ENCODE peak calls at places on chromosomes 1 and 21, in five cellular contexts. O is IMR-90, G is mesenchymal stem cell, I is mesendoderm, C is neuronal stem cell. Z is an unnamed sample. For H3K79me1, the result is how much of the 10 kb centered on the place peaks cover.

GRCh38 chr1:183419399-183419798 is 1.2 kb upstream of the NMNAT2 start:
- DNase-seq in O (no peak), G (no peak), I (no peak), C (no peak), Z (no peak)

GRCh38 chr1:182595641-182596240 is 6.7 kb upstream of the RNASEL start:
- DNase-seq in O (peak), G (peak), I (peak), C (no peak), Z (peak)

GRCh38 chr1:116911166-116911553 is 1.4 kb downstream of the PTGFRN start:
- DNase-seq in O (no peak), G (peak), I (no peak), C (no peak), Z (no peak)

GRCh38 chr1:6141601-6142000 is 38.5 kb downstream of the CHD5 start:
- DNase-seq in O (no peak), G (peak), I (peak), C (no peak), Z (peak)

GRCh38 chr1:9891207-9891606 is 18.9 kb downstream of the CTNNBIP1 start:
- DNase-seq in O (peak), G (no peak), I (no peak), C (no peak), Z (no peak)

GRCh38 chr21:41168391-41169257 is 664 bp downstream of the BACE2 start:
- DNase-seq in O (peak), G (no peak), I (peak), C (peak), Z (peak)

GRCh38 chr1:99573431-99574217 is 72.3 kb upstream of the PALMD start:
- DNase-seq in O (no peak), G (no peak), I (no peak), C (no peak), Z (no peak)

GRCh38 chr21:35587841-35588390 is 472.4 kb downstream of the SETD4 start:
- DNase-seq in O (no peak), G (no peak), I (no peak), C (no peak), Z (no peak)

GRCh38 chr1:232306269-232306911 is 323.5 kb downstream of the SIPA1L2 start:
- DNase-seq in O (no peak), G (peak), I (peak), C (no peak), Z (peak)

GRCh38 chr1:155082301-155082940 is 3.8 kb downstream of the EFNA3 start:
- DNase-seq in O (no peak), G (no peak), I (no peak), C (no peak), Z (no peak)

GRCh38 chr1:186884266-186884665 is 55.5 kb downstream of the PLA2G4A start:
- DNase-seq in O (peak), G (no peak), I (no peak), C (no peak), Z (no peak)

GRCh38 chr1:201916649-201917249 is 28.1 kb downstream of the SHISA4 start:
- DNase-seq in O (peak), G (peak), I (no peak), C (no peak), Z (no peak)

GRCh38 chr1:72177711-72178110 is 104.6 kb downstream of the NEGR1 start:
- DNase-seq in O (peak), G (peak), I (no peak), C (no peak), Z (no peak)

GRCh38 chr1:119988316-119989067 is 81.0 kb downstream of the NOTCH2 start:
- DNase-seq in O (peak), G (no peak), I (no peak), C (no peak), Z (no peak)

GRCh38 chr1:116559304-116559761 is 11.5 kb downstream of the CD58 start:
- DNase-seq in O (no peak), G (no peak), I (no peak), C (no peak), Z (no peak)

GRCh38 chr1:89528382-89528780 is 3.8 kb downstream of the LRRC8B start:
- DNase-seq in O (no peak), G (no peak), I (no peak), C (no peak), Z (no peak)

GRCh38 chr1:171913385-171913784 is 72.1 kb downstream of the DNM3 start:
- DNase-seq in O (no peak), G (no peak), I (no peak), C (no peak), Z (no peak)

GRCh38 chr1:200198247-200198646 is 170.7 kb downstream of the NR5A2 start:
- DNase-seq in O (no peak), G (no peak), I (no peak), C (no peak), Z (no peak)
- H3K79me1 ChIP-seq in O (under half), G (under half), I (under half), C (under half), Z (under half)

DNA sequence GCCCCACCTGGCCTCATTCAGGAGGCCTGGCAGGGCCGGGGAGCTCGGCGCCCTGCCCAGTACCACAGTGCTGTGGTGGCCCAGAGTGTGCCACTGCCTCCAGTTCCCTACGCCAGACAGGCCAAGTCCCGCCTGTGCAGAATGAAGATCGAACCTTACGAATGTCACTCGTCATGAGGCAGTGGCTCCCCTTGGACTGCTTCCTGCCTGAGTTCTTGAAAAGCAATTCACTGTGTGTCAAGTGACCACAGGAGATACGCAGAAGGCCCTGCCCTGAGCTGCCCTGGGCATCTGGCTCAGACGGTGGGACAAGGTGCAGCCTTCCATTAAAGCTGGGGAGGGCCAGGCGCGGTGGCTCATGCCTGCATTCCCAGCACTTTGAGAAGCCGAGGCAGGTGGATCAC is 49.6 kb upstream of the LRP8 start:
- DNase-seq in O (no peak), G (no peak), I (no peak), C (no peak), Z (peak)
- H2BK15ac ChIP-seq in O (no peak), G (no peak), I (no peak), C (peak), Z (no peak)

DNA sequence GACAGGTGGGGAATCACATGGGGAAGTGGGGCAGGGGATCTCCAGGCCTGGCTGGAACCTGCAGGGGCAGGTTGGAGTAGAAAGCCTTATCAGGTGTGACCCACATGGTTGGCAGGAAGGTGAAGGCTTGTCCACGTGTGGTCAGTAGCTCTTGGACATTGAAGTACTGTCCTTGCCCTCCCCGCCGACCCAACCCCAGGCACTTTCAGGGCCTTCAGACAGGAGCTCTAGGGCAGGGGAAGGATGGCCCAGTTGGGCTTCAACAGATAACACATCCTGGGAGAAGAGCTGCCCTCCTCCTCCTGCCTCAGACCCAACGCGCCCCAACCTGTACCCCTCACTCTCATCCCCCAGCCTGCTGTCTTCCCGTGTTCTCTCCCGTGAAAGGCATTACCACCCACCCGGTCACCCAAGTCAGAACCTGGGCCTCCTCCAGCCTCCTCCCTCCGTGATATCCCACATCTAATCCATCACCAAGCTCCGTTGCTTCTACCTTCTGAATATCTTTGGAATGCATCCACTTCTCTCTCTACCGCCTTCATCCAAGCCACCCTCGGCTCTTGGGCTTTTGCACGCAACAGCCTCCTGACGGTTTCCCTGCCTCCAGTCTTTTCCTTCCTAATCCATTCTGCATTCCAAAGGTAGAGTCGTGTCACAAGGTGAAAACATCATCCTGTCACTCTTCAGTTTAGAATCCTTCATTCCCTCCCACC is 15.9 kb downstream of the PTPRF start:
- DNase-seq in O (no peak), G (no peak), I (no peak), C (no peak), Z (no peak)
- H3K79me1 ChIP-seq in O (half or more), G (under half), I (under half), C (under half), Z (under half)

DNA sequence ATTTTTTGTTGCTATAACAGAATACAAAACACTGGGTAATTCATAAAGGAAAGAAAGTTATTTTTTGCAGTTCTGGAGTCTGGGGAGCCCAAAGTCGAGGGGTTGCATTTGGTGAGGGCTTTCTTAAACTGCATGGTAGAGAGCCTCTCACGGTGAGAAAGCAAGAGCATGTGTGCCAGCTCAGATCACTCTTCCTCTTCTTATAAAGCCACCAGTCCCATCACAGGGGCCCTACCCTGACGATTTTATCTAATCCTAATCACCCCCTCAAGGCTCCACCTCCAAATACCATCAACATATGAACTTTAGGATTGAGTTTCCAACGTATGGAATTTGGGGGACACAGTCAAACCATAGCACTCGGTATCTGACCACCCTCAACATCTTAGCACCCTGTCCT is 1.0 kb upstream of the STRIP1 start:
- DNase-seq in O (no peak), G (no peak), I (no peak), C (no peak), Z (no peak)
- H2BK15ac ChIP-seq in O (no peak), G (no peak), I (no peak), C (no peak), Z (no peak)

GRCh38 chr1:2292725-2293450 is 64.8 kb downstream of the SKI start:
- DNase-seq in O (no peak), G (no peak), I (no peak), C (no peak), Z (no peak)

GRCh38 chr1:2294033-2294640 is 66.0 kb downstream of the SKI start:
- DNase-seq in O (peak), G (no peak), I (no peak), C (no peak), Z (no peak)

GRCh38 chr1:2297246-2298011 is 69.3 kb downstream of the SKI start:
- DNase-seq in O (no peak), G (no peak), I (no peak), C (no peak), Z (no peak)

GRCh38 chr1:2295526-2295925 is 67.4 kb downstream of the SKI start:
- DNase-seq in O (no peak), G (no peak), I (no peak), C (no peak), Z (no peak)

DNA sequence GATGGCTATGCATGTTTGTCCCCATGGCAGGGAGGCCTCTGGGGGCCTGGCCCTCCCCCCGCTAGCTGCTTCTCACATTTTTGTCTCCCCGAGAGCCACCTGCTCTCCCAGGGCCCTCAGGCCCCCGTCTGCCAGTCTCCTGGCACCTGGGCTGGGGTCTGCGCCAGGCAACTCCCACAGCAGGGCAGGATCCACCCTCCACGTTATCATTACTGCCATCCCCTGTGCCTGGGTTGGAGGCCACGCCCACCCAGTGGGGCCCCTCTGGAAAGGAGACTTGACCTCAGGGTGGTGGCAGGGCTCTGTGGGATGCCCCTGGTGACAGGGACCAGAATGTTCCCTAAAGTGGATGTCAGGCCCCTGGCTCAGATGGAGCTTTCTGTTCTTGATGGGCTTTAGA is 66.5 kb downstream of the SKI start:
- DNase-seq in O (no peak), G (no peak), I (no peak), C (no peak), Z (no peak)
- H3K79me1 ChIP-seq in O (half or more), G (under half), I (under half), C (under half), Z (under half)

GRCh38 chr21:34190576-34191301 is 117.4 kb downstream of the MRPS6 start:
- DNase-seq in O (no peak), G (peak), I (no peak), C (no peak), Z (no peak)

GRCh38 chr21:34186119-34186719 is 112.8 kb downstream of the MRPS6 start:
- DNase-seq in O (no peak), G (no peak), I (no peak), C (no peak), Z (no peak)

GRCh38 chr21:34185051-34185750 is 111.8 kb downstream of the MRPS6 start:
- DNase-seq in O (no peak), G (no peak), I (no peak), C (no peak), Z (no peak)

GRCh38 chr21:34189506-34189905 is 116.1 kb downstream of the MRPS6 start:
- DNase-seq in O (no peak), G (no peak), I (peak), C (no peak), Z (no peak)

DNA sequence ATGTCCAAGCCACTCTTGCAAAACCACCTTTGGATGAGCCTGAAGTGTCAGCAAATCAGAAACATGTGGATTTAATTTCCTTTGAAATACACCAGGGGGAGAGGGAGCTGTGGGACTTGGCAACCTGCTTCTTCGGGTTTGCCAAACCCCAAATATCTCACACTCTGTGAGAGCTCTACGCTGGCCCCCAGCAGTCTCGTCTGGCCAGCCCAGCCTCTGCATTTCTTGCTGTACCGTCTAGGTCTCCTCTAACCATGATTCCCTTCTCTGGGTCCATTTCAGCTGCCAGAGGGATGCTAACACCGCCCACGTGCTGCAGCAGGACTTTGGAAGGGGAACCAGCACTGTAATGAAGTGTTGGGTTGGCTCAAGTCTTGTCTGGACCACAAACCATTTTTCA is 114.6 kb downstream of the MRPS6 start:
- DNase-seq in O (no peak), G (no peak), I (no peak), C (no peak), Z (no peak)
- H2BK15ac ChIP-seq in O (no peak), G (no peak), I (no peak), C (no peak), Z (no peak)

GRCh38 chr1:226325178-226325577 is 16.2 kb upstream of the LIN9 start:
- DNase-seq in O (no peak), G (no peak), I (no peak), C (no peak), Z (no peak)

GRCh38 chr1:226322986-226323385 is 14.0 kb upstream of the LIN9 start:
- DNase-seq in O (no peak), G (no peak), I (no peak), C (no peak), Z (no peak)

GRCh38 chr1:226320930-226321329 is 12.0 kb upstream of the LIN9 start:
- DNase-seq in O (no peak), G (no peak), I (no peak), C (no peak), Z (no peak)

GRCh38 chr1:226329237-226329636 is 20.3 kb upstream of the LIN9 start:
- DNase-seq in O (no peak), G (no peak), I (no peak), C (no peak), Z (no peak)

GRCh38 chr1:226324479-226324878 is 15.5 kb upstream of the LIN9 start:
- DNase-seq in O (no peak), G (no peak), I (no peak), C (no peak), Z (no peak)
- H3K79me1 ChIP-seq in O (under half), G (under half), I (under half), C (under half), Z (under half)

DNA sequence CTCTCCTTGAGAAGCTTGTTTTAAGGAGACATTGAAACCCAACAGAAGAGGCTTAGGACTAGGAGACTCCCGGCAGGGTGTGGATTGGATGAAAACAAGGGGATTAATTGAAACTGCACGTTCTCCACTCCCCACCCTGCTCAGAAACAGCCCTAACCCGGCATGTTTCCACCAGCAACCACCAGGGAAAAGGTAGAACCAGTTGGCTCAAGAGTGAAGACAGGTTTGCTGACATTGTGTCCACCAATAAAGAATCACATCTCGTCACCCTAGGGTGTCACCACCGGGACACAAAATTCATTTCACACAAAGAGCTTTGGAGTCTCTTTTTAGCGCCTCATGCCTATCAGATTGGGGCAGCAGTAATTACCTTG is 20.4 kb upstream of the ATF3 start:
- DNase-seq in O (no peak), G (no peak), I (no peak), C (no peak), Z (no peak)
- H2BK15ac ChIP-seq in O (no peak), G (no peak), I (no peak), C (no peak), Z (no peak)

GRCh38 chr1:26324550-26324949 is 6.8 kb downstream of the CD52 start:
- DNase-seq in O (no peak), G (no peak), I (no peak), C (no peak), Z (no peak)
- H3K79me1 ChIP-seq in O (under half), G (under half), I (under half), C (under half), Z (under half)

GRCh38 chr1:22828151-22828817 is 117.6 kb downstream of the EPHB2 start:
- DNase-seq in O (no peak), G (peak), I (no peak), C (no peak), Z (no peak)

GRCh38 chr1:22824975-22825374 is 114.3 kb downstream of the EPHB2 start:
- DNase-seq in O (no peak), G (no peak), I (no peak), C (no peak), Z (no peak)

GRCh38 chr1:22827666-22828065 is 117.0 kb downstream of the EPHB2 start:
- DNase-seq in O (no peak), G (no peak), I (peak), C (no peak), Z (no peak)

GRCh38 chr1:22826630-22827580 is 116.3 kb downstream of the EPHB2 start:
- DNase-seq in O (no peak), G (peak), I (peak), C (no peak), Z (peak)

GRCh38 chr1:22825790-22826189 is 115.2 kb downstream of the EPHB2 start:
- DNase-seq in O (no peak), G (peak), I (no peak), C (no peak), Z (no peak)
- H2BK15ac ChIP-seq in O (no peak), G (peak), I (no peak), C (no peak), Z (no peak)